ENCODE peak calls at places on chromosomes 3 and 15, in nine cellular contexts. H is K562; K is esophagus muscularis mucosa; G is cardiac muscle cell; B is CD4-positive, CD25-positive, alpha-beta regulatory T cell; L is brain microvascular endothelial cell; M is AG04450; X is fibroblast of lung; I is substantia nigra. W is an unnamed sample.
A peak's percentile ranks its signal among the peaks of the same experiment; 100 is the strongest.

GRCh38 chr15:67180514-67181191 is 73.8 kb downstream of the AAGAB start:
- DNase-seq in I (no peak), X (no peak), G (no peak), H (no peak), K (no peak), L (no peak), B (no peak), M (no peak), W (no peak)

GRCh38 chr15:74378853-74379252 is 11.4 kb upstream of the CYP11A1 start:
- DNase-seq in X (peak; percentile 87), K (no peak), G (no peak), L (peak; percentile 35), H (no peak), I (no peak), M (no peak), B (peak; percentile 16), W (no peak)

GRCh38 chr3:48268381-48268935 is 27.6 kb downstream of the ZNF589 start:
- DNase-seq in K (no peak), I (no peak), M (no peak), X (peak; percentile 22), B (peak; percentile 54), G (no peak), L (no peak), H (no peak), W (peak; percentile 55)

GRCh38 chr3:185630182-185630622 is 44.1 kb downstream of the SENP2 start:
- DNase-seq in X (peak; percentile 56), M (no peak), G (no peak), K (no peak), L (peak; percentile 53), B (no peak), I (peak; percentile 5), H (no peak), W (no peak)

GRCh38 chr3:57292895-57293526 is 526 bp upstream of the ASB14 start:
- DNase-seq in B (no peak), L (no peak), X (no peak), K (no peak), M (no peak), H (no peak), I (no peak), G (no peak), W (no peak)

GRCh38 chr15:89396723-89397652 is 62.4 kb upstream of the POLG start:
- DNase-seq in H (no peak), K (no peak), I (no peak), M (no peak), G (no peak), L (no peak), X (no peak), B (no peak), W (no peak)

GRCh38 chr3:39962566-39962965 is 153.2 kb downstream of the MYRIP start:
- DNase-seq in L (no peak), G (no peak), X (peak; percentile 14), H (no peak), B (no peak), I (no peak), K (no peak), M (no peak), W (no peak)

GRCh38 chr15:74384566-74385441 is 17.4 kb upstream of the CYP11A1 start:
- DNase-seq in B (peak; percentile 24), X (peak; percentile 82), H (no peak), I (no peak), K (no peak), G (no peak), M (no peak), L (no peak), W (no peak)

GRCh38 chr15:83078712-83079111 is 11.7 kb upstream of the BTBD1 start:
- DNase-seq in G (no peak), X (no peak), I (no peak), B (no peak), K (no peak), H (no peak), L (no peak), M (no peak), W (no peak)

GRCh38 chr3:194522579-194523046 is 35.8 kb upstream of the ATP13A3 start:
- DNase-seq in K (no peak), B (no peak), M (no peak), X (peak; percentile 83), L (peak; percentile 33), I (no peak), G (no peak), H (no peak), W (no peak)

GRCh38 chr15:75349851-75350588 is 3.2 kb downstream of the NEIL1 start:
- DNase-seq in I (no peak), K (no peak), B (peak; percentile 54), M (no peak), X (no peak), L (no peak), H (no peak), G (no peak), W (peak; percentile 84)

GRCh38 chr3:128624526-128625138 is 26.0 kb downstream of the RPN1 start:
- DNase-seq in H (no peak), B (no peak), L (no peak), X (no peak), I (no peak), K (no peak), M (no peak), G (no peak), W (no peak)
- H3K27ac ChIP-seq in H (no peak overlapping the region), B (no peak overlapping the region), L (no peak overlapping the region), X (no peak overlapping the region), I (peak overlapping the region; percentile 56), K (peak overlapping the region; percentile 34), M (peak overlapping the region; percentile 31), G (peak overlapping the region; percentile 7), W (no peak overlapping the region)

GRCh38 chr3:14810070-14810732 is 8.6 kb upstream of the FGD5 start:
- DNase-seq in G (peak; percentile 56), K (no peak), X (peak; percentile 8), L (no peak), H (no peak), M (no peak), I (no peak), B (no peak), W (no peak)

GRCh38 chr3:14814473-14814872 is 4.3 kb upstream of the FGD5 start:
- DNase-seq in G (no peak), L (no peak), I (no peak), M (no peak), H (no peak), K (no peak), B (no peak), X (no peak), W (no peak)

GRCh38 chr3:14810795-14811661 is 7.7 kb upstream of the FGD5 start:
- DNase-seq in K (no peak), G (no peak), H (no peak), X (no peak), L (no peak), B (no peak), I (no peak), M (no peak), W (no peak)

GRCh38 chr3:14812196-14812785 is 6.5 kb upstream of the FGD5 start:
- DNase-seq in I (no peak), K (no peak), G (no peak), B (no peak), L (no peak), M (no peak), X (no peak), H (no peak), W (no peak)

DNA sequence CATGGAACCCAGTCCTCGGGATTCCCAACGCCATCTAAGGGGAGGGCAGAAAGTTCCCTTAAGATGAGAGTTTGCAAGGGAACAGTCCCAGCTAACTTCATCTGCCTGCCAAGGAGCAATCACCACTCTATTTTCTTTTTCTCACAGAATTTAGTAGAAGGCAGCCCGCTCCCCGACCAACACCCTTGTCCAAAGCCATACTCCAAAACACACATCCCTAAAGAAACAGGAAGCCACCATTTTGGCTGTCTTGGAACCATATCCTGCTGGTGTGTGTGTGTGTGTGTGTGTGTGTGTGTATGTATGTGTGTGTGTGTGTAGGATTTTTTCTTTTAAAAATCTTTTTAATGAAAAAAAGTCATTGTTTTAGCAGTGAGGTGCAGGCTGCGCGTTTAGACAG is 7.0 kb upstream of the FGD5 start:
- DNase-seq in L (no peak), M (no peak), X (no peak), G (no peak), K (no peak), B (no peak), H (no peak), I (no peak), W (no peak)
- H3K27ac ChIP-seq in L (no peak overlapping the region), M (no peak overlapping the region), X (no peak overlapping the region), G (no peak overlapping the region), K (peak overlapping the region; percentile 83), B (no peak overlapping the region), H (no peak overlapping the region), I (no peak overlapping the region), W (no peak overlapping the region)

DNA sequence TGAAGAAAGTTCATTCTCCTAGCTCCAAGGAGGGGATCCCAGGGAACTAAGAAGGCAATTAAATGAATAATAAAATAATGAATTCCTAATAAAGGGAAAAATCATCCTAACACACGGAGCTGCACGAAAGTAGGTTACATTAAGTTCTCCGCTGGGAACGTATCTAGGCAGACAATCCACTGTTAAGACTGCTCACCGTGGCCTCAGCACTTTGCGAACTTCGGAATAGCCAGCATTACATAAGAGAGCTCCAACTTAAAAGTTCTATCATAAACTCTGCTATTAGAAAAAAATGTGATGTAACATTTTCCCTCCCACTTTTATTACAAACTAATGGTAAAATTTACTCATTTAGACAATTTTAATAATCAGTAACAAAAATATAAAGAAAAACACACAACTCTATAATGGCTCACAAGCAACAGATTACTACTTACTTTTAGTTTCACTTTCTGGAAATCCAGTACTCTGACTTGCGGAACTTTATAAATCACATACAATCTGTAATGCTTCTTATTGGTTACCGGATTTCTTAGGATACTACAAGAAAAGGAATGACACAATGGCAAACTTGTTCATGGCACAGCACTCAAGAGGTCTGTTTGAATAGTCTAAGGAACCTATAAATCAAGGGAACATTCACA is 8.5 kb downstream of the SNRPA1 start:
- DNase-seq in I (no peak), H (no peak), X (no peak), G (no peak), M (no peak), L (no peak), B (no peak), K (no peak), W (no peak)
- H3K27ac ChIP-seq in I (no peak overlapping the region), H (no peak overlapping the region), X (no peak overlapping the region), G (no peak overlapping the region), M (no peak overlapping the region), L (no peak overlapping the region), B (peak overlapping the region; percentile 2), K (no peak overlapping the region), W (no peak overlapping the region)

DNA sequence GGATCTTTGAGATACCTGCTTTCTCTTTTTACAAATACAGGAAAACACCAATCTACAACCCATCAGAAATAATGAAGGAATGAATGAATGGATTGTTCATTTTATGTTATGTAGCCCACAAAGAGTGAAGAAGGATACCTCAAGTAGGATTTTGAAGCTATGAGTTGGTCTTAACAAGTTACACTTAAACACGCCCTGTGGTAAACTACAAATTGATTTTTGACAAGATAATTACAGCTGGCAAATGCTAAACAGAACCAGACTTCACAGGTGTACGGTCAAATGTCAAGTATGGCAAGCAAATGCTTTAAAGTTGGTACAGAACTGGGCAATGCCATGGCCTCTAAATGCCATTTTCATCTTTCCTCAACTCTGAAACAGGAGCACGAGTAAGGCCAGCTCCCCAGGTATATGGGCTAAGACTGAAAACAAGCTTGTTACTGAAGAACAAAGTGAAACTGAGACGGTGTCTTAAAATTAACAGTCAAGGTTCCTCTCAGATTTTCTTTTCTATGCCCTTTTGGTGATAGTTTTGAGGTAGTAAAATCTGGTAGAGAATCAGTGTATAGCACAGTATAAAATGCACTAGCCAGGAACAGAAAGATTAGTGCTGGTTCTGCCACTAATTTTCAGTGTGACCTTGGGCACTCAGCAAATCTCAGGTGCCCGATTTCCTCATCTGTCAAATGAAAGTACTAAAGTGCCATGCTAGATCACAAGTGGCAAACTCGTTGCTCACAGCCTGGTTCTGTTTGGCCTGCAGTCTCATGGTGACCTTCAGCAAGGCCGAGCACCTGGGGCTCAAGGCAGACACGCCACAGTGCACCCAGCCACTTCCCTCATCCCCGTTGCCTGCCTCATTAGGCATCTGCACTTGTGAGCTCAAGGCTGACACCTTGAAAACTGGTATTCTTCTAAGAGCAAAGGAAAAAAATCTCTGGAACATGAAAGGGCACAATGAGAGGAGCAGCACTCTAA is 9.5 kb downstream of the RUVBL1 start:
- DNase-seq in G (no peak), H (no peak), X (no peak), B (no peak), K (no peak), L (no peak), I (no peak), M (no peak), W (no peak)
- H3K27ac ChIP-seq in G (peak overlapping the region; percentile 54), H (no peak overlapping the region), X (no peak overlapping the region), B (peak overlapping the region; percentile 80), K (no peak overlapping the region), L (no peak overlapping the region), I (no peak overlapping the region), M (no peak overlapping the region), W (no peak overlapping the region)